ENCODE peak calls at places on chromosomes 7 and 10, in six cellular contexts. One of them, this sample, is unnamed.

GRCh38 chr7:91436655-91437054 is 172.4 kb downstream of the FZD1 start:
- DNase-seq in transverse colon: no peak
- DNase-seq in CD4-positive, CD25-positive, alpha-beta regulatory T cell: no peak
- DNase-seq in heart left ventricle: no peak
- DNase-seq in IMR-90: no peak
- DNase-seq in ovary: no peak
- DNase-seq in this sample: no peak

GRCh38 chr10:95388539-95388938 is 97.7 kb upstream of the PDLIM1 start:
- DNase-seq in transverse colon: no peak
- DNase-seq in CD4-positive, CD25-positive, alpha-beta regulatory T cell: no peak
- DNase-seq in heart left ventricle: no peak
- DNase-seq in IMR-90: no peak
- DNase-seq in ovary: no peak
- DNase-seq in this sample: peak; percentile 43

GRCh38 chr10:16798571-16798970 is 18.7 kb downstream of the RSU1 start:
- DNase-seq in transverse colon: no peak
- DNase-seq in CD4-positive, CD25-positive, alpha-beta regulatory T cell: no peak
- DNase-seq in heart left ventricle: no peak
- DNase-seq in IMR-90: no peak
- DNase-seq in ovary: no peak
- DNase-seq in this sample: no peak

GRCh38 chr7:138032186-138032585 is 30.3 kb upstream of the CREB3L2 start:
- DNase-seq in transverse colon: no peak
- DNase-seq in CD4-positive, CD25-positive, alpha-beta regulatory T cell: no peak
- DNase-seq in heart left ventricle: no peak
- DNase-seq in IMR-90: no peak
- DNase-seq in ovary: no peak
- DNase-seq in this sample: no peak

GRCh38 chr10:110433740-110434139 is 64.0 kb upstream of the DUSP5 start:
- DNase-seq in transverse colon: peak; percentile 3
- DNase-seq in CD4-positive, CD25-positive, alpha-beta regulatory T cell: no peak
- DNase-seq in heart left ventricle: no peak
- DNase-seq in IMR-90: no peak
- DNase-seq in ovary: no peak
- DNase-seq in this sample: no peak

GRCh38 chr10:63375006-63375405 is 90.8 kb downstream of the JMJD1C start:
- DNase-seq in transverse colon: no peak
- DNase-seq in CD4-positive, CD25-positive, alpha-beta regulatory T cell: no peak
- DNase-seq in heart left ventricle: no peak
- DNase-seq in IMR-90: no peak
- DNase-seq in ovary: no peak
- DNase-seq in this sample: no peak

GRCh38 chr10:6563075-6563474 is 17.0 kb downstream of the PRKCQ start:
- DNase-seq in transverse colon: no peak
- DNase-seq in CD4-positive, CD25-positive, alpha-beta regulatory T cell: peak; percentile 76
- DNase-seq in heart left ventricle: no peak
- DNase-seq in IMR-90: no peak
- DNase-seq in ovary: no peak
- DNase-seq in this sample: no peak

GRCh38 chr7:149077594-149077993 is 12.9 kb downstream of the ZNF786 start:
- DNase-seq in transverse colon: no peak
- DNase-seq in CD4-positive, CD25-positive, alpha-beta regulatory T cell: no peak
- DNase-seq in heart left ventricle: no peak
- DNase-seq in IMR-90: no peak
- DNase-seq in ovary: no peak
- DNase-seq in this sample: no peak

GRCh38 chr10:104297697-104298660 is 29.0 kb downstream of the GSTO2 start:
- DNase-seq in transverse colon: no peak
- DNase-seq in CD4-positive, CD25-positive, alpha-beta regulatory T cell: peak; percentile 24
- DNase-seq in heart left ventricle: no peak
- DNase-seq in IMR-90: peak; percentile 89
- DNase-seq in ovary: no peak
- DNase-seq in this sample: no peak

GRCh38 chr10:4867520-4868356 is 41.7 kb downstream of the AKR1E2 start:
- DNase-seq in transverse colon: no peak
- DNase-seq in CD4-positive, CD25-positive, alpha-beta regulatory T cell: no peak
- DNase-seq in heart left ventricle: no peak
- DNase-seq in IMR-90: peak; percentile 8
- DNase-seq in ovary: no peak
- DNase-seq in this sample: no peak

GRCh38 chr10:89337493-89337892 is 9.7 kb downstream of the IFIT3 start:
- DNase-seq in transverse colon: no peak
- DNase-seq in CD4-positive, CD25-positive, alpha-beta regulatory T cell: peak; percentile 69
- DNase-seq in heart left ventricle: peak; percentile 40
- DNase-seq in IMR-90: peak; percentile 73
- DNase-seq in ovary: no peak
- DNase-seq in this sample: no peak

GRCh38 chr10:93068411-93069244 is 5.1 kb upstream of the CYP26A1 start:
- DNase-seq in transverse colon: no peak
- DNase-seq in CD4-positive, CD25-positive, alpha-beta regulatory T cell: no peak
- DNase-seq in heart left ventricle: no peak
- DNase-seq in IMR-90: peak; percentile 54
- DNase-seq in ovary: no peak
- DNase-seq in this sample: no peak

GRCh38 chr7:17408245-17408903 is 109.9 kb downstream of the AHR start:
- DNase-seq in transverse colon: peak; percentile 37
- DNase-seq in CD4-positive, CD25-positive, alpha-beta regulatory T cell: no peak
- DNase-seq in heart left ventricle: peak; percentile 36
- DNase-seq in IMR-90: peak; percentile 95
- DNase-seq in ovary: peak; percentile 71
- DNase-seq in this sample: no peak

GRCh38 chr10:17213646-17214349 is 12.3 kb upstream of the TRDMT1 start:
- DNase-seq in transverse colon: no peak
- DNase-seq in CD4-positive, CD25-positive, alpha-beta regulatory T cell: no peak
- DNase-seq in heart left ventricle: no peak
- DNase-seq in IMR-90: peak; percentile 83
- DNase-seq in ovary: no peak
- DNase-seq in this sample: no peak

GRCh38 chr7:108497082-108497725 is 28.7 kb downstream of the PNPLA8 start:
- DNase-seq in transverse colon: peak; percentile 21
- DNase-seq in CD4-positive, CD25-positive, alpha-beta regulatory T cell: peak; percentile 61
- DNase-seq in heart left ventricle: no peak
- DNase-seq in IMR-90: peak; percentile 52
- DNase-seq in ovary: peak; percentile 22
- DNase-seq in this sample: peak; percentile 72

GRCh38 chr10:33571616-33572015 is 237.1 kb upstream of the NRP1 start:
- DNase-seq in transverse colon: no peak
- DNase-seq in CD4-positive, CD25-positive, alpha-beta regulatory T cell: no peak
- DNase-seq in heart left ventricle: no peak
- DNase-seq in IMR-90: peak; percentile 36
- DNase-seq in ovary: no peak
- DNase-seq in this sample: no peak

GRCh38 chr10:79019961-79020491 is 48.7 kb upstream of the ZMIZ1 start:
- DNase-seq in transverse colon: no peak
- DNase-seq in CD4-positive, CD25-positive, alpha-beta regulatory T cell: no peak
- DNase-seq in heart left ventricle: peak; percentile 61
- DNase-seq in IMR-90: peak; percentile 23
- DNase-seq in ovary: peak; percentile 86
- DNase-seq in this sample: peak; percentile 21

DNA sequence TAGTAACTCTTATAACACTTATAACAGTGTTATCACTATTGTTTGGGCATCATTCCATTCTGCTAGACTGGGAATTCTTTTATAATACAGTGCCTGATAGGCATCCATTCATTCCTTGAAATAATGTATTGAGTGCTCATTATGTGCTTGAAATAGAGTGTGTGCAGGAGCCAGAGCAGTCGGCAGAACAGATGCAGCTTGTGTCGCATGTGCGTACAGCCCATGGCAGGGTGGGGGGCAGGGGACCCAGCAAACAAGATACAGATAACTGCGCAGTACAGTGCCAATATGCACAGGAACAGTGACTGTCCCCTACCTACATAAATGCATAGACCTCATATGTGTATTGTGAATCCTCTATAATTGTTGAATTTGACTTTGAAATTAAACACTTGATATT is 99.3 kb downstream of the KAT6B start:
- DNase-seq in transverse colon: no peak
- DNase-seq in CD4-positive, CD25-positive, alpha-beta regulatory T cell: no peak
- DNase-seq in heart left ventricle: no peak
- DNase-seq in IMR-90: no peak
- DNase-seq in ovary: no peak
- DNase-seq in this sample: no peak
- H3K4me1 ChIP-seq in transverse colon: peaks cover 53% of the 10 kb centered on the region
- H3K4me1 ChIP-seq in CD4-positive, CD25-positive, alpha-beta regulatory T cell: no peaks in the 10 kb centered on the region
- H3K4me1 ChIP-seq in heart left ventricle: peaks cover 86% of the 10 kb centered on the region
- H3K4me1 ChIP-seq in IMR-90: peaks cover 29% of the 10 kb centered on the region
- H3K4me1 ChIP-seq in ovary: peaks cover 20% of the 10 kb centered on the region
- H3K4me1 ChIP-seq in this sample: peaks cover 16% of the 10 kb centered on the region

DNA sequence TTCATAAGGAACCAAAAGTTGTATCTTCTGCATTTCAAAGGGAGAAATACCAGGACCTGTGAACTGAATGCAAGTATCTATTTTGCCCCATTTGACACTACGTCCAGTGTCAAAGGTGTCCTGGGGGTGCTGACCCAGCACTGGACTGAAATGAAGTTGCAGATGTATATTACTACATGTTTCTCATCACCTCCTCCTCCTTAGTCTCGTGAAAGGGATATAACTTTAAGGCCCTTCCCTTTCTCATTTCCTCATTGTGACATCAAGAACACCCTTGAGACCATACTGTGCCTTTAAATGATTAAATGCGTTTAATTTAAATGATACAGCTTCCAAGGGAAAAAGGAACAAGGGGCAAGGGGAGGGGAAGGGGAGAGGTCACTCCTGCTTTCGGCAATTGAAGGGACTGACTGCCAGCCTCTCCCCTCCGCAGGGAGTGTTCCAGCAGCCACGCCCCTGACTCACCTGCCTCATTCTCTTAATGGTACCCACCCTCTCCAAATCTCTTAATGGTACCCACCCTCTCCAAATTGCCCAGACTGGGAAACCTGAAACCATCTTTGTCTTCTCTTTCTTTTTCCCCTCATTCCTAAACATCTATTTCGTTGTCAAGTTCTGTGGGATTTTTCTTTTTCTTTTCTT is 80.5 kb upstream of the KMT2E start:
- DNase-seq in transverse colon: peak; percentile 88
- DNase-seq in CD4-positive, CD25-positive, alpha-beta regulatory T cell: no peak
- DNase-seq in heart left ventricle: no peak
- DNase-seq in IMR-90: no peak
- DNase-seq in ovary: no peak
- DNase-seq in this sample: peak; percentile 89
- H3K4me3 ChIP-seq in transverse colon: no peak overlapping the region
- H3K4me3 ChIP-seq in CD4-positive, CD25-positive, alpha-beta regulatory T cell: no peak overlapping the region
- H3K4me3 ChIP-seq in heart left ventricle: no peak overlapping the region
- H3K4me3 ChIP-seq in IMR-90: no peak overlapping the region
- H3K4me3 ChIP-seq in ovary: no peak overlapping the region
- H3K4me3 ChIP-seq in this sample: no peak overlapping the region

DNA sequence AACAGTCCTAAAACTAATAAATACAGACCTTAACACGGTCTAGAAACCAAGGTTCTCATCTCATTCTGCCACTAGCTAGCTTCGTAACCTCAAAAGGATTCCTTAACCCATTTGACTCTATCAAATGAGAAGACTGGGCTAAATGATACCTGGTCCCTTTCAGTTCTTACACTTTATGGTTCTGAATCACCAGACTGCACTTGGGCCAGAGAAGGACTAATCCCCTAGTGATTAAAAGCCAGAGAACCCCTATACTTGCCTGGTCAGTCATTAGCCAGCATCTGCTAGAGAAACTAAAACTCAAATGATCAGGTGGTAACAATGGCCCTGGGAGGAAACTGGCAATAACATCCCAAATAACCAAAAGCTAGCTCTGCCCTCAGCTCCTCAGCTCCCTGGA is 16.8 kb downstream of the TMEM243 start:
- DNase-seq in transverse colon: no peak
- DNase-seq in CD4-positive, CD25-positive, alpha-beta regulatory T cell: no peak
- DNase-seq in heart left ventricle: no peak
- DNase-seq in IMR-90: no peak
- DNase-seq in ovary: no peak
- DNase-seq in this sample: no peak
- H3K36me3 ChIP-seq in transverse colon: peaks cover 4% of the 10 kb centered on the region
- H3K36me3 ChIP-seq in CD4-positive, CD25-positive, alpha-beta regulatory T cell: peaks cover 64% of the 10 kb centered on the region
- H3K36me3 ChIP-seq in heart left ventricle: peaks cover 26% of the 10 kb centered on the region
- H3K36me3 ChIP-seq in IMR-90: peaks cover 19% of the 10 kb centered on the region
- H3K36me3 ChIP-seq in ovary: no peaks in the 10 kb centered on the region
- H3K36me3 ChIP-seq in this sample: no peaks in the 10 kb centered on the region

DNA sequence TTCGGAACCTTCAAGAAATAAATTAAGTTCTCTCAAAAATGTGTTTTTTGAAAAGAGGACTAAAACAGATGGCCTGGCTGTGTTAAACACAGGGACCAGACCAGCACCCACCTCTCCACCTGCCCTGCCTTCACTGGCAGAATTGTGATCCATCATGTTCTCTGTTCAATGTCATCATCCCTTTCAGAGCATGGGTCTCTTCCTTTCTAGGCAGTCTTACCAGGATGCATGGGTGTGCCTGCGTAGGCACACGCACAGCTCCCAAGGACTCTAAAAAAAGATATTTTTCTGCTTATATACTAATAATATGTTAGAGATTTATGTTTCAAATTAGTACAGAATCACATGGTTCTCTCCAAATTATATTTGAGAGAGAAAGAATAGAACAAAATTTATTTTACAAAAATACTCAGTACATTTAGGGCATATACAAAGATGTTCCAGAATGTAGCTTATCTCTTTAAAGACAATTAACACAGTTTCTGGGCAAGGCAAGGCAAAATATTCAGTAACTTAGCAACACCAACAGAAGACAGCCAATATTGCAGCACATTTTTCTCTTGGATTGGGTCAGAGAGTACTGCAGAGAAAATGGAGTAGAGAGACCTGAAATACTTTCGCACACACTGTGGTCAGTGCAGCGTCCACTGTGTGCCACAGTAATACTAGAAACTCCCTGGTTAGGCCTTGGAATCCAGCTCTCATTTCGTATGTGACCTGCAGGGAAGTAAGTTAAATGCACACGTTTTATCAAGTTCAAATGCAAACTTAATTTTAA is 52.8 kb downstream of the EGFR start:
- DNase-seq in transverse colon: no peak
- DNase-seq in CD4-positive, CD25-positive, alpha-beta regulatory T cell: no peak
- DNase-seq in heart left ventricle: no peak
- DNase-seq in IMR-90: no peak
- DNase-seq in ovary: no peak
- DNase-seq in this sample: no peak
- H3K4me1 ChIP-seq in transverse colon: peaks cover 55% of the 10 kb centered on the region
- H3K4me1 ChIP-seq in CD4-positive, CD25-positive, alpha-beta regulatory T cell: peaks cover 9% of the 10 kb centered on the region
- H3K4me1 ChIP-seq in heart left ventricle: peaks cover 38% of the 10 kb centered on the region
- H3K4me1 ChIP-seq in IMR-90: peaks cover 37% of the 10 kb centered on the region
- H3K4me1 ChIP-seq in ovary: peaks cover 33% of the 10 kb centered on the region
- H3K4me1 ChIP-seq in this sample: peaks cover 52% of the 10 kb centered on the region

DNA sequence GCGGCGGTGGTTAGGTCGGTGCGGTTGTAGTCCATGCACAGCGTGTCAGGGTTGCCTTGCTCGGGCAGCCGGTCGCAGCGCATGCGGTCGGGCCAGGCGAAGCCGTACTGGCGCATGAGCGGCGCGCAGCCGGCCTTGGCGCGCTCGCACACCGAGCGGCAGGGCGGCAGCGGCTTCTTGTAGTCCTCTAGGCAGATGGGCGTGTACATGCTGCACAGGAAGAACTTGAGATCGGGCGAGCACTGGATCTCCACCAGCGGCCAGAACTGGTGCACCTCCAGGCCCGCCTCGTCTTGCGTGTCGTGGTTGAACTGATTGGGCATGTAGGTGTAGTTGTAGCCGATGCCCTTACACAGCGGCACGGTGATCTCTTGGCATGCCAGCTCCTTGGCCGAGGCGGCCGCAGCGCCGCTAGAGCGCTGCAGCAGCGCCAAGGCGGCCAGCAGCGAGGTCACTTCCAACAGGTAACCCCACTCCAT is 1.1 kb downstream of the FZD8 start:
- DNase-seq in transverse colon: peak; percentile 71
- DNase-seq in CD4-positive, CD25-positive, alpha-beta regulatory T cell: peak; percentile 70
- DNase-seq in heart left ventricle: peak; percentile 72
- DNase-seq in IMR-90: peak; percentile 87
- DNase-seq in ovary: peak; percentile 55
- DNase-seq in this sample: peak; percentile 82
- H3K4me3 ChIP-seq in transverse colon: peak overlapping the region; percentile 88
- H3K4me3 ChIP-seq in CD4-positive, CD25-positive, alpha-beta regulatory T cell: no peak overlapping the region
- H3K4me3 ChIP-seq in heart left ventricle: peak overlapping the region; percentile 78
- H3K4me3 ChIP-seq in IMR-90: peak overlapping the region; percentile 62
- H3K4me3 ChIP-seq in ovary: peak overlapping the region; percentile 57
- H3K4me3 ChIP-seq in this sample: peak overlapping the region; percentile 75